ENCODE peak calls at places on chromosomes 1 and 21, in four cellular contexts. Z is CD4-positive, CD25-positive, alpha-beta regulatory T cell; X is right atrium auricular region; K is stomach. L is an unnamed sample.

GRCh38 chr1:178011101-178011828 is 41.4 kb upstream of the SEC16B start:
- DNase-seq in K (no peak), Z (no peak), X (no peak), L (no peak)

GRCh38 chr21:45098867-45099266 is 24.5 kb downstream of the ADARB1 start:
- DNase-seq in K (no peak), X (no peak), Z (no peak), L (no peak)

GRCh38 chr1:30005972-30006619 is 717.3 kb downstream of the MATN1 start:
- DNase-seq in K (no peak), Z (no peak), X (no peak), L (no peak)

GRCh38 chr1:207828485-207829158 is 76.8 kb downstream of the CD46 start:
- DNase-seq in X (peak; percentile 90), Z (peak; percentile 54), K (peak; percentile 79), L (peak; percentile 74)

GRCh38 chr1:30586671-30587070 is 136.7 kb downstream of the MATN1 start:
- DNase-seq in K (no peak), Z (no peak), X (peak; percentile 34), L (peak; percentile 9)

GRCh38 chr1:46996659-46997281 is 26.7 kb upstream of the CYP4X1 start:
- DNase-seq in X (no peak), K (no peak), Z (no peak), L (no peak)

GRCh38 chr1:66143661-66144060 is 351.0 kb downstream of the PDE4B start:
- DNase-seq in Z (no peak), X (no peak), K (no peak), L (no peak)

GRCh38 chr1:229217716-229218115 is 53.2 kb upstream of the RAB4A start:
- DNase-seq in X (no peak), Z (no peak), K (no peak), L (no peak)

GRCh38 chr1:203652718-203653461 is 26.3 kb downstream of the ATP2B4 start:
- DNase-seq in K (no peak), Z (peak; percentile 64), X (no peak), L (no peak)

GRCh38 chr1:118047650-118048224 is 118.2 kb downstream of the WDR3 start:
- DNase-seq in Z (no peak), K (no peak), X (no peak), L (no peak)

GRCh38 chr21:39503138-39503762 is 51.5 kb downstream of the SH3BGR start:
- DNase-seq in Z (no peak), X (no peak), K (no peak), L (no peak)

GRCh38 chr1:19620786-19621185 is 23.3 kb upstream of the NBL1 start:
- DNase-seq in K (no peak), Z (no peak), X (no peak), L (no peak)

GRCh38 chr1:28983509-28984310 is 69.3 kb downstream of the EPB41 start:
- DNase-seq in K (peak; percentile 29), X (no peak), Z (peak; percentile 6), L (peak; percentile 63)

GRCh38 chr21:34534522-34534921 is 22.5 kb upstream of the KCNE1 start:
- DNase-seq in Z (no peak), X (no peak), K (no peak), L (no peak)

GRCh38 chr1:169941982-169942830 is 48.5 kb upstream of the SCYL3 start:
- DNase-seq in K (no peak), Z (no peak), X (no peak), L (no peak)

GRCh38 chr1:85582687-85583354 is 2.3 kb downstream of the CCN1 start:
- DNase-seq in K (no peak), Z (no peak), X (no peak), L (no peak)

GRCh38 chr1:206590025-206590834 is 22.0 kb downstream of the EIF2D start:
- DNase-seq in K (no peak), X (no peak), Z (peak; percentile 31), L (no peak)

GRCh38 chr1:77608893-77609292 is 73.6 kb downstream of the ZZZ3 start:
- DNase-seq in K (no peak), Z (no peak), X (no peak), L (no peak)

GRCh38 chr1:163162281-163162937 is 40.3 kb downstream of the RGS5 start:
- DNase-seq in Z (no peak), K (no peak), X (no peak), L (no peak)

GRCh38 chr1:2212542-2213491 is 15.3 kb upstream of the SKI start:
- DNase-seq in K (peak; percentile 88), Z (peak; percentile 53), X (peak; percentile 97), L (peak; percentile 85)

GRCh38 chr1:188669715-188670114 is 1807.9 kb downstream of the BRINP3 start:
- DNase-seq in K (no peak), X (no peak), Z (no peak), L (no peak)

GRCh38 chr1:56289260-56289659 is 290.1 kb downstream of the PLPP3 start:
- DNase-seq in X (no peak), K (no peak), Z (no peak), L (no peak)

GRCh38 chr1:41122851-41123518 is 101.5 kb upstream of the SLFNL1 start:
- DNase-seq in X (no peak), K (peak; percentile 28), Z (no peak), L (no peak)

GRCh38 chr1:109598655-109599054 is 20.8 kb downstream of the GNAT2 start:
- DNase-seq in Z (no peak), X (no peak), K (no peak), L (no peak)

GRCh38 chr21:16773206-16773605 is 739.6 kb upstream of the CXADR start:
- DNase-seq in Z (no peak), K (no peak), X (no peak), L (no peak)

GRCh38 chr1:154265586-154265985 is 6.8 kb upstream of the HAX1 start:
- DNase-seq in K (no peak), X (no peak), Z (peak; percentile 54), L (no peak)

GRCh38 chr1:64470670-64471217 is 815 bp downstream of the CACHD1 start:
- DNase-seq in Z (no peak), X (no peak), K (peak; percentile 32), L (no peak)

GRCh38 chr1:7856345-7856744 is 3.5 kb upstream of the UTS2 start:
- DNase-seq in K (no peak), X (no peak), Z (no peak), L (no peak)

GRCh38 chr1:188652678-188653077 is 1823.9 kb downstream of the PLA2G4A start:
- DNase-seq in K (no peak), Z (no peak), X (no peak), L (no peak)

GRCh38 chr21:36847189-36847588 is 119.3 kb downstream of the HLCS start:
- DNase-seq in K (no peak), Z (no peak), X (no peak), L (no peak)

GRCh38 chr21:19122371-19122770 is 718.8 kb upstream of the TMPRSS15 start:
- DNase-seq in K (no peak), X (no peak), Z (no peak), L (no peak)

GRCh38 chr1:92949937-92950817 is 11.1 kb downstream of the DIPK1A start:
- DNase-seq in Z (no peak), X (no peak), K (no peak), L (no peak)

GRCh38 chr1:154324669-154325582 is at the start of gene ATP8B2:
- DNase-seq in Z (peak; percentile 80), X (peak; percentile 74), K (peak; percentile 76), L (peak; percentile 74)

GRCh38 chr1:167141963-167142362 is 48.1 kb downstream of the STYXL2 start:
- DNase-seq in K (no peak), Z (no peak), X (no peak), L (no peak)

GRCh38 chr21:34826818-34827217 is 158.0 kb downstream of the CLIC6 start:
- DNase-seq in X (no peak), K (no peak), Z (no peak), L (no peak)

GRCh38 chr1:180299486-180300246 is 69.6 kb downstream of the LHX4 start:
- DNase-seq in X (no peak), Z (no peak), K (no peak), L (no peak)

GRCh38 chr1:243917177-243917862 is 67.3 kb upstream of the AKT3 start:
- DNase-seq in X (peak; percentile 62), Z (no peak), K (no peak), L (no peak)

GRCh38 chr1:36160388-36160948 is 4.5 kb downstream of the MAP7D1 start:
- DNase-seq in K (no peak), Z (no peak), X (no peak), L (no peak)

GRCh38 chr1:36163426-36163825 is 7.5 kb downstream of the MAP7D1 start:
- DNase-seq in Z (no peak), K (no peak), X (no peak), L (no peak)

GRCh38 chr1:36160949-36161485 is 5.1 kb downstream of the MAP7D1 start:
- DNase-seq in X (peak; percentile 79), K (peak; percentile 60), Z (peak; percentile 53), L (peak; percentile 47)

GRCh38 chr1:36162680-36163079 is 6.7 kb downstream of the MAP7D1 start:
- DNase-seq in X (no peak), K (no peak), Z (no peak), L (no peak)

GRCh38 chr1:36161656-36162531 is 5.9 kb downstream of the MAP7D1 start:
- DNase-seq in K (peak; percentile 51), Z (peak; percentile 58), X (no peak), L (peak; percentile 75)
- H3K4me1 ChIP-seq in K (peaks cover 58% of the 10 kb centered on the region), Z (peaks cover 81% of the 10 kb centered on the region), X (no peaks in the 10 kb centered on the region), L (peaks cover 36% of the 10 kb centered on the region)

GRCh38 chr1:226002667-226003501 is 3.7 kb upstream of the SDE2 start:
- DNase-seq in Z (no peak), X (peak; percentile 79), K (peak; percentile 33), L (peak; percentile 52)
- H3K4me3 ChIP-seq in Z (peak overlapping the region; percentile 23), X (no peak overlapping the region), K (no peak overlapping the region), L (no peak overlapping the region)

DNA sequence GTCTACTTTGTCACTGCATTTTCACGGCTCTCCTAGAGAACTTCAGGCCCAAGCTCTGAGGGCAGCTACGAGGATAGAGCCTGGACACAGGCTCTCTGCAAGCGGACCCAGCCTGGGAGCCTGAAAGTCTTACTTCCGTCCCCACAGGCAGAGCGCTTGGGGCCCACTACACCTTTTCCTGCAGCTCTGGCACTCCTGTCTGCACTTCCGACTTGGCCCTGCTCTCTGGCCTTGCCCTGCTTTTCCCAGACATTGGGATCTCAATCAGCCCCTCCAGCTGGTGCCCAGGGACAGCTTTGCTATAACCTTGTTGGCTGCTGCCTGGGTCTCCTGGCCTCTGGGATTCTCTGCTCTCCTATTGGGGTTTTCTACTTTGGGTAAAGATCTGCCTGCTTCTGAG is 27.6 kb downstream of the WNT4 start:
- DNase-seq in X (no peak), Z (no peak), K (no peak), L (no peak)
- H3K4me1 ChIP-seq in X (no peaks in the 10 kb centered on the region), Z (no peaks in the 10 kb centered on the region), K (peaks cover 31% of the 10 kb centered on the region), L (no peaks in the 10 kb centered on the region)

GRCh38 chr1:193185861-193186714 is at the start of gene B3GALT2:
- DNase-seq in Z (peak; percentile 26), X (no peak), K (no peak), L (no peak)
- H3K4me3 ChIP-seq in Z (peak within 1 kb of the TSS; percentile 84), X (peak within 1 kb of the TSS; percentile 48), K (peak within 1 kb of the TSS; percentile 33), L (peak within 1 kb of the TSS; percentile 16)

GRCh38 chr1:32335951-32336867 is at the start of gene MARCKSL1:
- DNase-seq in Z (peak; percentile 85), X (peak; percentile 85), K (peak; percentile 90), L (peak; percentile 71)
- H3K4me1 ChIP-seq in Z (peaks cover 32% of the 10 kb centered on the region), X (no peaks in the 10 kb centered on the region), K (peaks cover 30% of the 10 kb centered on the region), L (peaks cover 21% of the 10 kb centered on the region)

L was measured in lung.